ENCODE peak calls at places on chromosomes 4 and X, in seven cellular contexts. One of them, this sample, is unnamed.

GRCh38 chrX:10259716-10260115 is 102.9 kb downstream of the CLCN4 start:
- DNase-seq in breast epithelium: no peak
- DNase-seq in T-helper 9 cell: no peak
- DNase-seq in pons: no peak
- DNase-seq in D341Med: no peak
- DNase-seq in NCI-H1436 treated with DMSO at 0.1 percent for 48 hours: no peak
- DNase-seq in neural crest cell: no peak
- DNase-seq in this sample: no peak

GRCh38 chr4:3422808-3423297 is 18.9 kb upstream of the HGFAC start:
- DNase-seq in breast epithelium: no peak
- DNase-seq in T-helper 9 cell: no peak
- DNase-seq in pons: no peak
- DNase-seq in D341Med: no peak
- DNase-seq in NCI-H1436 treated with DMSO at 0.1 percent for 48 hours: no peak
- DNase-seq in neural crest cell: no peak
- DNase-seq in this sample: no peak

GRCh38 chrX:129496625-129497024 is 26.7 kb downstream of the SMARCA1 start:
- DNase-seq in breast epithelium: no peak
- DNase-seq in T-helper 9 cell: no peak
- DNase-seq in pons: no peak
- DNase-seq in D341Med: no peak
- DNase-seq in NCI-H1436 treated with DMSO at 0.1 percent for 48 hours: no peak
- DNase-seq in neural crest cell: no peak
- DNase-seq in this sample: no peak

GRCh38 chr4:19739101-19739651 is 512.5 kb upstream of the SLIT2 start:
- DNase-seq in breast epithelium: no peak
- DNase-seq in T-helper 9 cell: no peak
- DNase-seq in pons: no peak
- DNase-seq in D341Med: no peak
- DNase-seq in NCI-H1436 treated with DMSO at 0.1 percent for 48 hours: no peak
- DNase-seq in neural crest cell: no peak
- DNase-seq in this sample: no peak

GRCh38 chrX:77014655-77015377 is 432.4 kb upstream of the FGF16 start:
- DNase-seq in breast epithelium: no peak
- DNase-seq in T-helper 9 cell: no peak
- DNase-seq in pons: peak
- DNase-seq in D341Med: no peak
- DNase-seq in NCI-H1436 treated with DMSO at 0.1 percent for 48 hours: peak
- DNase-seq in neural crest cell: peak
- DNase-seq in this sample: no peak

GRCh38 chr4:109972786-109973528 is 60.3 kb downstream of the EGF start:
- DNase-seq in breast epithelium: no peak
- DNase-seq in T-helper 9 cell: no peak
- DNase-seq in pons: no peak
- DNase-seq in D341Med: no peak
- DNase-seq in NCI-H1436 treated with DMSO at 0.1 percent for 48 hours: no peak
- DNase-seq in neural crest cell: no peak
- DNase-seq in this sample: no peak

GRCh38 chr4:123785515-123785914 is 388.9 kb downstream of the SPRY1 start:
- DNase-seq in breast epithelium: peak
- DNase-seq in T-helper 9 cell: no peak
- DNase-seq in pons: peak
- DNase-seq in D341Med: no peak
- DNase-seq in NCI-H1436 treated with DMSO at 0.1 percent for 48 hours: no peak
- DNase-seq in neural crest cell: no peak
- DNase-seq in this sample: no peak

GRCh38 chr4:121594796-121595526 is 101.8 kb downstream of the ANXA5 start:
- DNase-seq in breast epithelium: peak
- DNase-seq in T-helper 9 cell: no peak
- DNase-seq in pons: no peak
- DNase-seq in D341Med: no peak
- DNase-seq in NCI-H1436 treated with DMSO at 0.1 percent for 48 hours: no peak
- DNase-seq in neural crest cell: no peak
- DNase-seq in this sample: no peak

GRCh38 chr4:148203056-148203898 is 238.9 kb downstream of the NR3C2 start:
- DNase-seq in breast epithelium: no peak
- DNase-seq in T-helper 9 cell: no peak
- DNase-seq in pons: no peak
- DNase-seq in D341Med: no peak
- DNase-seq in NCI-H1436 treated with DMSO at 0.1 percent for 48 hours: no peak
- DNase-seq in neural crest cell: no peak
- DNase-seq in this sample: no peak

GRCh38 chrX:37776987-37777325 is 2.9 kb upstream of the CYBB start:
- DNase-seq in breast epithelium: no peak
- DNase-seq in T-helper 9 cell: no peak
- DNase-seq in pons: no peak
- DNase-seq in D341Med: no peak
- DNase-seq in NCI-H1436 treated with DMSO at 0.1 percent for 48 hours: no peak
- DNase-seq in neural crest cell: no peak
- DNase-seq in this sample: no peak

GRCh38 chr4:88759039-88759631 is 61.5 kb upstream of the NAP1L5 start:
- DNase-seq in breast epithelium: no peak
- DNase-seq in T-helper 9 cell: no peak
- DNase-seq in pons: peak
- DNase-seq in D341Med: no peak
- DNase-seq in NCI-H1436 treated with DMSO at 0.1 percent for 48 hours: no peak
- DNase-seq in neural crest cell: no peak
- DNase-seq in this sample: no peak

GRCh38 chrX:49661881-49662280 is 33.9 kb downstream of the PAGE1 start:
- DNase-seq in breast epithelium: no peak
- DNase-seq in T-helper 9 cell: no peak
- DNase-seq in pons: no peak
- DNase-seq in D341Med: no peak
- DNase-seq in NCI-H1436 treated with DMSO at 0.1 percent for 48 hours: no peak
- DNase-seq in neural crest cell: no peak
- DNase-seq in this sample: no peak

GRCh38 chrX:78543281-78543680 is 115.8 kb downstream of the RTL3 start:
- DNase-seq in breast epithelium: no peak
- DNase-seq in T-helper 9 cell: no peak
- DNase-seq in pons: no peak
- DNase-seq in D341Med: no peak
- DNase-seq in NCI-H1436 treated with DMSO at 0.1 percent for 48 hours: no peak
- DNase-seq in neural crest cell: no peak
- DNase-seq in this sample: no peak

GRCh38 chr4:53858744-53859143 is 205.7 kb downstream of the CHIC2 start:
- DNase-seq in breast epithelium: no peak
- DNase-seq in T-helper 9 cell: no peak
- DNase-seq in pons: no peak
- DNase-seq in D341Med: no peak
- DNase-seq in NCI-H1436 treated with DMSO at 0.1 percent for 48 hours: no peak
- DNase-seq in neural crest cell: no peak
- DNase-seq in this sample: no peak

GRCh38 chr4:40205259-40206198 is 8.7 kb downstream of the RHOH start:
- DNase-seq in breast epithelium: no peak
- DNase-seq in T-helper 9 cell: no peak
- DNase-seq in pons: peak
- DNase-seq in D341Med: no peak
- DNase-seq in NCI-H1436 treated with DMSO at 0.1 percent for 48 hours: no peak
- DNase-seq in neural crest cell: no peak
- DNase-seq in this sample: no peak

GRCh38 chrX:71095971-71096701 is 485 bp downstream of the FOXO4 start:
- DNase-seq in breast epithelium: no peak
- DNase-seq in T-helper 9 cell: no peak
- DNase-seq in pons: peak
- DNase-seq in D341Med: no peak
- DNase-seq in NCI-H1436 treated with DMSO at 0.1 percent for 48 hours: peak
- DNase-seq in neural crest cell: no peak
- DNase-seq in this sample: no peak

GRCh38 chrX:118022803-118023202 is 93.8 kb downstream of the KLHL13 start:
- DNase-seq in breast epithelium: no peak
- DNase-seq in T-helper 9 cell: no peak
- DNase-seq in pons: no peak
- DNase-seq in D341Med: no peak
- DNase-seq in NCI-H1436 treated with DMSO at 0.1 percent for 48 hours: no peak
- DNase-seq in neural crest cell: no peak
- DNase-seq in this sample: no peak

GRCh38 chr4:23959401-23960148 is 69.7 kb upstream of the PPARGC1A start:
- DNase-seq in breast epithelium: no peak
- DNase-seq in T-helper 9 cell: no peak
- DNase-seq in pons: no peak
- DNase-seq in D341Med: no peak
- DNase-seq in NCI-H1436 treated with DMSO at 0.1 percent for 48 hours: no peak
- DNase-seq in neural crest cell: no peak
- DNase-seq in this sample: no peak

GRCh38 chr4:99859618-99860017 is 34.6 kb downstream of the LAMTOR3 start:
- DNase-seq in breast epithelium: no peak
- DNase-seq in T-helper 9 cell: no peak
- DNase-seq in pons: no peak
- DNase-seq in D341Med: no peak
- DNase-seq in NCI-H1436 treated with DMSO at 0.1 percent for 48 hours: no peak
- DNase-seq in neural crest cell: no peak
- DNase-seq in this sample: no peak

GRCh38 chrX:133698298-133698697 is 283.0 kb upstream of the GPC4 start:
- DNase-seq in breast epithelium: no peak
- DNase-seq in T-helper 9 cell: no peak
- DNase-seq in pons: peak
- DNase-seq in D341Med: no peak
- DNase-seq in NCI-H1436 treated with DMSO at 0.1 percent for 48 hours: no peak
- DNase-seq in neural crest cell: no peak
- DNase-seq in this sample: no peak

GRCh38 chrX:3712870-3713224 is 602 bp downstream of the PRKX start:
- DNase-seq in breast epithelium: no peak
- DNase-seq in T-helper 9 cell: no peak
- DNase-seq in pons: no peak
- DNase-seq in D341Med: no peak
- DNase-seq in NCI-H1436 treated with DMSO at 0.1 percent for 48 hours: no peak
- DNase-seq in neural crest cell: no peak
- DNase-seq in this sample: no peak

GRCh38 chrX:135185795-135186443 is 14.7 kb upstream of the CT55 start:
- DNase-seq in breast epithelium: no peak
- DNase-seq in T-helper 9 cell: no peak
- DNase-seq in pons: peak
- DNase-seq in D341Med: peak
- DNase-seq in NCI-H1436 treated with DMSO at 0.1 percent for 48 hours: no peak
- DNase-seq in neural crest cell: peak
- DNase-seq in this sample: peak

GRCh38 chr4:166121897-166122296 is 248.9 kb downstream of the TLL1 start:
- DNase-seq in breast epithelium: no peak
- DNase-seq in T-helper 9 cell: no peak
- DNase-seq in pons: no peak
- DNase-seq in D341Med: no peak
- DNase-seq in NCI-H1436 treated with DMSO at 0.1 percent for 48 hours: no peak
- DNase-seq in neural crest cell: no peak
- DNase-seq in this sample: no peak

GRCh38 chrX:150199803-150200202 is 163.3 kb upstream of the MAMLD1 start:
- DNase-seq in breast epithelium: no peak
- DNase-seq in T-helper 9 cell: no peak
- DNase-seq in pons: no peak
- DNase-seq in D341Med: no peak
- DNase-seq in NCI-H1436 treated with DMSO at 0.1 percent for 48 hours: no peak
- DNase-seq in neural crest cell: no peak
- DNase-seq in this sample: no peak

GRCh38 chrX:11137543-11138139 is 26.5 kb downstream of the HCCS start:
- DNase-seq in breast epithelium: no peak
- DNase-seq in T-helper 9 cell: no peak
- DNase-seq in pons: peak
- DNase-seq in D341Med: no peak
- DNase-seq in NCI-H1436 treated with DMSO at 0.1 percent for 48 hours: no peak
- DNase-seq in neural crest cell: no peak
- DNase-seq in this sample: peak

GRCh38 chrX:74500067-74500466 is 78.8 kb downstream of the SLC16A2 start:
- DNase-seq in breast epithelium: no peak
- DNase-seq in T-helper 9 cell: no peak
- DNase-seq in pons: no peak
- DNase-seq in D341Med: no peak
- DNase-seq in NCI-H1436 treated with DMSO at 0.1 percent for 48 hours: no peak
- DNase-seq in neural crest cell: no peak
- DNase-seq in this sample: no peak

GRCh38 chr4:74990276-74990675 is 57.4 kb downstream of the PARM1 start:
- DNase-seq in breast epithelium: no peak
- DNase-seq in T-helper 9 cell: no peak
- DNase-seq in pons: no peak
- DNase-seq in D341Med: no peak
- DNase-seq in NCI-H1436 treated with DMSO at 0.1 percent for 48 hours: no peak
- DNase-seq in neural crest cell: no peak
- DNase-seq in this sample: no peak